ENCODE peak calls at places on chromosomes 7 and 10, in five cellular contexts. W is NCI-H460; B is Caki2; V is fibroblast of pulmonary artery; G is CD4-positive, alpha-beta T cell. N is an unnamed sample.

GRCh38 chr7:131400833-131401593 is 73.3 kb downstream of the MKLN1 start:
- DNase-seq in W (no peak), V (peak), G (no peak), B (no peak), N (no peak)

GRCh38 chr7:96422388-96422787 is 100.5 kb upstream of the SLC25A13 start:
- DNase-seq in B (no peak), G (no peak), W (no peak), V (no peak), N (no peak)

GRCh38 chr10:7411671-7412481 is 1.0 kb upstream of the SFMBT2 start:
- DNase-seq in V (no peak), W (no peak), B (no peak), G (peak), N (peak)

GRCh38 chr10:96053985-96054384 is 10.6 kb downstream of the CCNJ start:
- DNase-seq in G (no peak), B (no peak), W (no peak), V (no peak), N (no peak)

GRCh38 chr10:3467052-3467906 is 294.7 kb upstream of the PITRM1 start:
- DNase-seq in G (no peak), W (peak), B (peak), V (peak), N (no peak)

GRCh38 chr7:22582860-22583640 is 83.1 kb upstream of the STEAP1B start:
- DNase-seq in W (peak), V (peak), B (peak), G (no peak), N (no peak)

GRCh38 chr7:152912511-152912910 is 153.0 kb downstream of the ACTR3B start:
- DNase-seq in B (no peak), G (no peak), V (no peak), W (no peak), N (no peak)

GRCh38 chr7:114539575-114539974 is 125.0 kb downstream of the FOXP2 start:
- DNase-seq in B (peak), V (peak), W (peak), G (no peak), N (no peak)

GRCh38 chr10:100656479-100656878 is 88.9 kb upstream of the PAX2 start:
- DNase-seq in W (no peak), B (peak), V (peak), G (no peak), N (peak)

GRCh38 chr10:91495402-91495801 is 85.3 kb downstream of the HECTD2 start:
- DNase-seq in W (no peak), V (no peak), B (no peak), G (no peak), N (no peak)